ENCODE peak calls at places on chromosomes 13 and 19, in four cellular contexts. J is GM23338, Q is K562, M is HepG2. K is an unnamed sample.

GRCh38 chr13:110388141-110388943 is 81.3 kb downstream of the COL4A2 start:
- DNase-seq in J (peak; percentile 33), Q (no peak), M (no peak), K (no peak)

GRCh38 chr19:3112375-3113099 is 18.4 kb downstream of the GNA11 start:
- DNase-seq in Q (no peak), M (no peak), J (no peak), K (no peak)

GRCh38 chr13:79528759-79529191 is 47.8 kb downstream of the NDFIP2 start:
- DNase-seq in Q (no peak), M (no peak), J (no peak), K (no peak)

GRCh38 chr13:20174656-20175405 is 14.0 kb upstream of the GJA3 start:
- DNase-seq in Q (peak; percentile 43), M (peak; percentile 26), J (no peak), K (peak; percentile 82)

GRCh38 chr19:3720533-3720917 is 12.3 kb downstream of the TJP3 start:
- DNase-seq in J (peak; percentile 41), Q (peak; percentile 39), M (no peak), K (no peak)

GRCh38 chr13:47372742-47373141 is 475.9 kb upstream of the HTR2A start:
- DNase-seq in Q (no peak), J (peak; percentile 21), M (no peak), K (no peak)

GRCh38 chr13:113749956-113750355 is 9.1 kb upstream of the TMEM255B start:
- DNase-seq in Q (no peak), M (no peak), J (no peak), K (no peak)

GRCh38 chr19:12195501-12195860 is 32.6 kb downstream of the ZNF136 start:
- DNase-seq in Q (no peak), M (no peak), J (peak; percentile 35), K (no peak)

GRCh38 chr13:41837668-41838067 is 123.2 kb downstream of the VWA8 start:
- DNase-seq in Q (no peak), M (no peak), J (no peak), K (no peak)

GRCh38 chr13:106649495-106649894 is 81.6 kb upstream of the ARGLU1 start:
- DNase-seq in J (no peak), M (no peak), Q (no peak), K (no peak)

GRCh38 chr13:20140487-20140886 is 20.4 kb downstream of the GJA3 start:
- DNase-seq in Q (no peak), J (no peak), M (no peak), K (no peak)

GRCh38 chr13:64640002-64640401 is 2590.1 kb downstream of the PCDH9 start:
- DNase-seq in Q (no peak), M (no peak), J (no peak), K (no peak)

GRCh38 chr13:100490692-100491091 is 97.9 kb downstream of the GGACT start:
- DNase-seq in M (no peak), Q (no peak), J (peak; percentile 93), K (no peak)

GRCh38 chr13:78265098-78265497 is 338.3 kb downstream of the POU4F1 start:
- DNase-seq in Q (no peak), J (no peak), M (no peak), K (no peak)

GRCh38 chr13:80755925-80756324 is 415.0 kb upstream of the SPRY2 start:
- DNase-seq in Q (no peak), J (no peak), M (no peak), K (no peak)

GRCh38 chr19:36973021-36973843 is 57.1 kb downstream of the ZNF568 start:
- DNase-seq in M (no peak), J (peak; percentile 95), Q (peak; percentile 18), K (peak; percentile 86)
- TF ChIP-seq REST in M (no peak), J (no peak), Q (no peak), K (no peak)

GRCh38 chr19:45862564-45863334 is at the start of gene SYMPK:
- DNase-seq in J (peak; percentile 99), M (peak; percentile 98), Q (peak; percentile 96), K (peak; percentile 94)
- TF ChIP-seq REST in J (no peak), M (no peak), Q (no peak), K (peak; percentile 52)

GRCh38 chr19:1482361-1483066 is 3.5 kb upstream of the C19orf25 start:
- DNase-seq in Q (peak; percentile 59), J (no peak), M (peak; percentile 35), K (no peak)
- TF ChIP-seq REST in Q (no peak), J (no peak), M (no peak), K (no peak)

GRCh38 chr13:31385534-31385933 is 185.8 kb downstream of the B3GLCT start:
- DNase-seq in M (no peak), Q (no peak), J (no peak), K (no peak)

GRCh38 chr13:31377946-31378345 is 178.2 kb downstream of the B3GLCT start:
- DNase-seq in M (no peak), Q (no peak), J (no peak), K (no peak)

GRCh38 chr13:31380728-31381127 is 181.0 kb downstream of the B3GLCT start:
- DNase-seq in J (peak; percentile 21), Q (no peak), M (no peak), K (no peak)
- TF ChIP-seq REST in J (no peak), Q (no peak), M (no peak), K (no peak)

DNA sequence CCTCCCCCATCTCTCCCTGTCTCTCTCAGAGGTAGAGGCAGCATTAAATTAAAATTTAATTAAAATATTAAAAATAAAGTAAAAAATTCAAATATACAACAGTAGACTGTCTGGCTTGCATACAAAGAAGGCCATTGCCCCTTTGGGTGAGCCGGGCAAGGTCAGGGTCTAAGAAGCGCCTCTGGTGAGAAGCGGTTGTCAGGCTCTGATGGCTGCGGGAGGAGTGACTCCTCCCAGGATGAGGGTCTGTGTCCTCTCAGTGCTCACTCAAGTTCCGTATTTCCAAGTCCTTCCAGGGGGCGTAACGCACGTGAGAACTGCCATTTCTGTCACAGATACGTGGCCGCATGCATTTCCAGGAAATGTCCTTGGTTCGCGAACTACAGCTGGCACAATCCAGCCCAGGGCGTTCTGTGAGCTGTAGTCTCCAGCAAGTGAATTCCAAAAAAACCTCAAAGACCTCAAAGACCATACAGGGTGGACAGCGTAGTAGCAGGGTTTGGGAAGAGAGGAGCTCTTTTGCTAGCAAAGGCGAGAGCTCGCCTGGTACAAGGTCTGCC is 697 bp upstream of the ZNF181 start:
- DNase-seq in J (peak; percentile 75), M (peak; percentile 80), Q (peak; percentile 42), K (peak; percentile 65)
- TF ChIP-seq REST in J (no peak), M (peak; percentile 47), Q (no peak), K (no peak)

K was measured in HL-60.